ENCODE peak calls at places on chromosomes 4 and X, in five cellular contexts. W, Q, A, S and D are unnamed samples.
A peak's percentile ranks its signal among the peaks of the same experiment; 100 is the strongest.

GRCh38 chr4:109155112-109155511 is 147.3 kb downstream of the COL25A1 start:
- DNase-seq in W (no peak), Q (no peak), A (no peak), S (no peak), D (no peak)

GRCh38 chrX:118056870-118057269 is 59.7 kb downstream of the KLHL13 start:
- DNase-seq in W (no peak), Q (no peak), A (no peak), S (no peak), D (no peak)

GRCh38 chr4:80035336-80035735 is 37.7 kb downstream of the ANTXR2 start:
- DNase-seq in W (no peak), Q (no peak), A (no peak), S (no peak), D (no peak)

GRCh38 chr4:48899950-48900349 is 6.6 kb downstream of the OCIAD2 start:
- DNase-seq in W (peak; percentile 19), Q (peak; percentile 64), A (no peak), S (no peak), D (no peak)

GRCh38 chr4:67106846-67107467 is 438.3 kb downstream of the CENPC start:
- DNase-seq in W (no peak), Q (peak; percentile 35), A (no peak), S (no peak), D (no peak)

GRCh38 chrX:43868791-43869190 is 13.5 kb downstream of the MAOB start:
- DNase-seq in W (peak; percentile 0), Q (no peak), A (no peak), S (no peak), D (no peak)

GRCh38 chr4:88008624-88009235 is 1.3 kb downstream of the PKD2 start:
- DNase-seq in W (no peak), Q (peak; percentile 55), A (no peak), S (no peak), D (no peak)

GRCh38 chr4:144115519-144115918 is 25.0 kb downstream of the GYPA start:
- DNase-seq in W (no peak), Q (no peak), A (no peak), S (no peak), D (no peak)

GRCh38 chr4:30610361-30610760 is 109.8 kb upstream of the PCDH7 start:
- DNase-seq in W (no peak), Q (no peak), A (no peak), S (no peak), D (no peak)

GRCh38 chr4:14446311-14446710 is 556.0 kb upstream of the CPEB2 start:
- DNase-seq in W (peak; percentile 1), Q (no peak), A (no peak), S (no peak), D (no peak)

GRCh38 chrX:40952855-40953254 is 132.4 kb upstream of the USP9X start:
- DNase-seq in W (peak; percentile 18), Q (peak; percentile 30), A (no peak), S (no peak), D (no peak)

GRCh38 chrX:40082447-40083119 is 15.2 kb downstream of the BCOR start:
- DNase-seq in W (no peak), Q (no peak), A (no peak), S (no peak), D (no peak)

GRCh38 chr4:2105559-2105958 is 46.4 kb downstream of the NAT8L start:
- DNase-seq in W (peak; percentile 66), Q (no peak), A (no peak), S (no peak), D (no peak)

GRCh38 chrX:2452317-2452784 is 48.4 kb downstream of the DHRSX start:
- DNase-seq in W (no peak), Q (no peak), A (no peak), S (no peak), D (no peak)

GRCh38 chr4:52312722-52313121 is 261.6 kb downstream of the SPATA18 start:
- DNase-seq in W (no peak), Q (no peak), A (peak; percentile 40), S (no peak), D (no peak)

GRCh38 chrX:2261838-2262678 is 238.7 kb downstream of the DHRSX start:
- DNase-seq in W (peak; percentile 8), Q (no peak), A (no peak), S (no peak), D (no peak)

GRCh38 chr4:6277139-6277802 is 7.6 kb downstream of the WFS1 start:
- DNase-seq in W (no peak), Q (no peak), A (no peak), S (no peak), D (no peak)

GRCh38 chr4:64539234-64539849 is 130.1 kb upstream of the TECRL start:
- DNase-seq in W (peak; percentile 49), Q (peak; percentile 71), A (peak; percentile 43), S (no peak), D (peak; percentile 66)

GRCh38 chr4:153111426-153112070 is 92.7 kb upstream of the TRIM2 start:
- DNase-seq in W (no peak), Q (no peak), A (no peak), S (no peak), D (no peak)

GRCh38 chr4:5774416-5775056 is 63.5 kb downstream of the EVC start:
- DNase-seq in W (no peak), Q (peak; percentile 16), A (peak; percentile 15), S (peak; percentile 24), D (no peak)

GRCh38 chr4:100935090-100935489 is 412.2 kb downstream of the PPP3CA start:
- DNase-seq in W (peak; percentile 2), Q (no peak), A (no peak), S (no peak), D (no peak)

GRCh38 chr4:57442834-57443291 is 332.7 kb upstream of the IGFBP7 start:
- DNase-seq in W (peak; percentile 13), Q (peak; percentile 23), A (peak; percentile 75), S (peak; percentile 80), D (peak; percentile 56)

GRCh38 chr4:86848136-86848535 is 1.0 kb downstream of the SLC10A6 start:
- DNase-seq in W (no peak), Q (no peak), A (no peak), S (no peak), D (no peak)

GRCh38 chr4:153963216-153963615 is 174.3 kb upstream of the SFRP2 start:
- DNase-seq in W (no peak), Q (no peak), A (no peak), S (no peak), D (peak; percentile 11)

GRCh38 chr4:145731026-145731425 is 51.1 kb downstream of the C4orf51 start:
- DNase-seq in W (peak; percentile 90), Q (peak; percentile 60), A (no peak), S (no peak), D (no peak)

GRCh38 chr4:82381661-82382284 is 8.0 kb upstream of the HNRNPD start:
- DNase-seq in W (peak; percentile 48), Q (no peak), A (no peak), S (no peak), D (no peak)

GRCh38 chr4:28278676-28279075 is 1418.0 kb downstream of the STIM2 start:
- DNase-seq in W (no peak), Q (no peak), A (no peak), S (no peak), D (no peak)
- H2BK120ac ChIP-seq in W (no peak overlapping the region), Q (no peak overlapping the region), A (no peak overlapping the region), S (no peak overlapping the region), D (no peak overlapping the region)

GRCh38 chrX:130758072-130758471 is 144.9 kb downstream of the ENOX2 start:
- DNase-seq in W (no peak), Q (no peak), A (no peak), S (no peak), D (no peak)

GRCh38 chrX:130756233-130756632 is 146.8 kb downstream of the ENOX2 start:
- DNase-seq in W (no peak), Q (no peak), A (no peak), S (no peak), D (no peak)

DNA sequence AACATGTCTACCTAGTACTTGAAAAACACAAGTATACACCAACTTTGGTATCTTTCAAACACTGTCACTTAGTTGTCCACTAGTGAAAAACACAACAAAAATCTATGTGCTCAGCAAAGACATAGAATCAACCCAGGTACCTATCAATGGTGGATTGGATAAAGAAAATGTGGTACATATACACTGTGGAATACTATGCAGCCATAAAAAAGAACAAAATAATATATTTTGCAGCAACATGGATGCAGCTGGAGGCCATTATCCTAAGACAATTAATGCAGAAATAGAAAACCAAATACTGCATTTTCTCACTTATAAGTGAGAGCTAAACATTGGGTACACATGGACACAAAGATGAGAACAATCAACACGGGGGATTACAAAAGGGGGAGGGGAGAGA is 148.7 kb downstream of the ENOX2 start:
- DNase-seq in W (no peak), Q (no peak), A (no peak), S (no peak), D (no peak)
- H2BK15ac ChIP-seq in W (no peak overlapping the region), Q (no peak overlapping the region), A (no peak overlapping the region), S (no peak overlapping the region), D (no peak overlapping the region)

DNA sequence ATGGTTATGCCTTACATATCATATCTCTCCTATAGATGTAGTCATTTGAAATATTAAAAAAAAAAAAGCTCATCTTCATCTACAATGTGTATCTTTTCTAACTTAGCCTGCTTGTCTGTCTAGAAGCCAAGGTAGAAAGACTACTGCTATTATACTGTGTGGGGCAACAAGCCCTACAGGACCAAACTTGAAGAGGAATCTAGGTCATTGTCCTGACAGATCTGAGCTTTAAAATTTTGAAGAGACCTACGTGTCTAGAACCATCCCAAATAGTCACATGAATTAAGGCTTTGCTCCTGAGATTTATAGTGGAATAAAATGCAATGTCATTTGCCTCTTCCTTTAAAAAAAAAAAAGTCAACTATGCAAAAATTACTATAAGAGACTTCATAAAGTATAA is 95.8 kb downstream of the PALLD start:
- DNase-seq in W (no peak), Q (no peak), A (no peak), S (no peak), D (no peak)
- H3K14ac ChIP-seq in W (no peak overlapping the region), Q (no peak overlapping the region), A (no peak overlapping the region), S (no peak overlapping the region), D (no peak overlapping the region)

DNA sequence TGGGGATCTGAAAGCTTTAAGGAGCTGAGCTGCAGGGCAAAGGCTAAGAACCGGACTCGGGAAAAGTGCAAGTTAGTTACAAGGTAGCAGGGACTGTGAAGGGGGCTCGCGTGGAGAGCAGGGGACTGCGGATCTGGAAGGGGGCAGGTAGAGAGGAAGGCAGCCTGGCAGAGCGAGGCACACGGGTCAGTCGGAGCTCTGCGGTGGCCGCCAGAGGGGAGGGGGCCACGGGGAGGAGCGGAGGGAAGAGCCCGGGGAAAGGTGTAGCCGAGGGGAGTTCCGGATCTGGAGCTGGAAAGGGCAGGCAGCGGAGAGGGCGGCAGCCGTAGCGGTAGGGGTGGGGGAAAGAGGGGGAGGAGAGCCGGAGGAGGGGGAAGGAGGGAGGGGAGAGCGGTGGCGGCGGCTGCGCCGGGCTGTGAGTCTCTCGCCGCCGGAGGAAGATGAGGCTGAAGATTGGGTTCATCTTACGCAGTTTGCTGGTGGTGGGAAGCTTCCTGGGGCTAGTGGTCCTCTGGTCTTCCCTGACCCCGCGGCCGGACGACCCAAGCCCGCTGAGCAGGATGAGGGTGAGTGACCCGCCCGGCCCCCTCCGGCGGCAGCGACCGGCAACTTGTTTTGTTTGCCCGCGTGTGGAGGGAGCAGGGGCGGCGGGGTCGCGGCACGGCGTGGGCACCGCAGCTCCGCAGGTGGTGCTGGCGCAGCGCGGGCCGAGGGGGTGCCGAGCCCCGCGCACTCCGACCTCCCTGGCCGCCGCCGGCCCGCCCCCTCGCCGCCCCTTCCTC is at the start of gene GALNT7:
- DNase-seq in W (peak; percentile 52), Q (peak; percentile 69), A (peak; percentile 88), S (peak; percentile 83), D (peak; percentile 68)
- H2BK120ac ChIP-seq in W (peak within 1 kb of the TSS; percentile 66), Q (peak within 1 kb of the TSS; percentile 94), A (peak within 1 kb of the TSS; percentile 40), S (peak within 1 kb of the TSS; percentile 95), D (peak within 1 kb of the TSS; percentile 9)

DNA sequence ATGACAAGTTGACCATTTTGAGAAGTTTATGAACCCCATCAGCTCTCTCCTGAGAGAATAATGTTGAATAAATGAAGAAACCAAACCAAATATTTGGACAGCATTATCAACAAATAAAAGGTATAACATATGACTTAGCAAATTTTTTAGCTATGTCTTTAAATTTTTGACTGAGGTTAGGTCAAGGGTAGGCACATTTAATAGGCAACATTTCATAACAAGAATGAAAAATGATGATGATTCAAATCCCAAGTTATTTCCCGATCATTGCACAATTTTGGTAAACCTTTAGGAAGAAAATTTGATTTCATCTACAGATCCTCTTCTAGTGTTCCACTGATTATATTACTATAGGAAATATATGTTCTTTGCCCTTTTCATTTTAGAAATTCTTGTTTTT is 123.7 kb upstream of the TLR3 start:
- DNase-seq in W (no peak), Q (no peak), A (no peak), S (no peak), D (no peak)
- H2BK15ac ChIP-seq in W (no peak overlapping the region), Q (no peak overlapping the region), A (no peak overlapping the region), S (no peak overlapping the region), D (no peak overlapping the region)